ENCODE peak calls at places on chromosome 9, in seven cellular contexts. One of them, this sample, is unnamed.

GRCh38 chr9:94623253-94623652 is 16.1 kb downstream of the FBP1 start:
- DNase-seq in heart right ventricle: no peak
- DNase-seq in body of pancreas: peak; percentile 70
- DNase-seq in effector memory CD4-positive, alpha-beta T cell: no peak
- DNase-seq in OCI-LY7: peak; percentile 83
- DNase-seq in tibial artery: peak; percentile 28
- DNase-seq in H7: peak; percentile 87
- DNase-seq in this sample: no peak

GRCh38 chr9:24846248-24846912 is 300.7 kb upstream of the IZUMO3 start:
- DNase-seq in effector memory CD4-positive, alpha-beta T cell: no peak
- DNase-seq in heart right ventricle: no peak
- DNase-seq in body of pancreas: no peak
- DNase-seq in OCI-LY7: peak; percentile 33
- DNase-seq in H7: no peak
- DNase-seq in tibial artery: no peak
- DNase-seq in this sample: no peak

GRCh38 chr9:99782962-99783718 is 38.5 kb upstream of the NR4A3 start:
- DNase-seq in tibial artery: no peak
- DNase-seq in heart right ventricle: no peak
- DNase-seq in H7: no peak
- DNase-seq in OCI-LY7: peak; percentile 3
- DNase-seq in effector memory CD4-positive, alpha-beta T cell: no peak
- DNase-seq in body of pancreas: no peak
- DNase-seq in this sample: no peak

GRCh38 chr9:98808411-98808815 is 943 bp downstream of the GALNT12 start:
- DNase-seq in tibial artery: no peak
- DNase-seq in OCI-LY7: no peak
- DNase-seq in effector memory CD4-positive, alpha-beta T cell: no peak
- DNase-seq in heart right ventricle: no peak
- DNase-seq in body of pancreas: peak; percentile 75
- DNase-seq in H7: peak; percentile 61
- DNase-seq in this sample: no peak

GRCh38 chr9:98364042-98364441 is 108.6 kb upstream of the TBC1D2 start:
- DNase-seq in tibial artery: no peak
- DNase-seq in OCI-LY7: no peak
- DNase-seq in H7: no peak
- DNase-seq in body of pancreas: no peak
- DNase-seq in heart right ventricle: no peak
- DNase-seq in effector memory CD4-positive, alpha-beta T cell: no peak
- DNase-seq in this sample: no peak

GRCh38 chr9:137613738-137614523 is 4.9 kb upstream of the EHMT1 start:
- DNase-seq in H7: peak; percentile 36
- DNase-seq in heart right ventricle: no peak
- DNase-seq in effector memory CD4-positive, alpha-beta T cell: no peak
- DNase-seq in body of pancreas: no peak
- DNase-seq in OCI-LY7: no peak
- DNase-seq in tibial artery: no peak
- DNase-seq in this sample: no peak

GRCh38 chr9:14396171-14396570 is 82.2 kb upstream of the NFIB start:
- DNase-seq in effector memory CD4-positive, alpha-beta T cell: no peak
- DNase-seq in tibial artery: no peak
- DNase-seq in heart right ventricle: peak; percentile 49
- DNase-seq in OCI-LY7: no peak
- DNase-seq in body of pancreas: no peak
- DNase-seq in H7: no peak
- DNase-seq in this sample: no peak

GRCh38 chr9:18360005-18360404 is 113.9 kb upstream of the ADAMTSL1 start:
- DNase-seq in H7: no peak
- DNase-seq in OCI-LY7: peak; percentile 4
- DNase-seq in effector memory CD4-positive, alpha-beta T cell: no peak
- DNase-seq in heart right ventricle: no peak
- DNase-seq in body of pancreas: no peak
- DNase-seq in tibial artery: no peak
- DNase-seq in this sample: no peak

GRCh38 chr9:83304686-83305085 is 233.5 kb downstream of the FRMD3 start:
- DNase-seq in OCI-LY7: no peak
- DNase-seq in H7: peak; percentile 15
- DNase-seq in tibial artery: peak; percentile 84
- DNase-seq in effector memory CD4-positive, alpha-beta T cell: no peak
- DNase-seq in body of pancreas: peak; percentile 80
- DNase-seq in heart right ventricle: peak; percentile 93
- DNase-seq in this sample: no peak

GRCh38 chr9:4970970-4971641 is 14.0 kb upstream of the JAK2 start:
- DNase-seq in OCI-LY7: peak; percentile 37
- DNase-seq in body of pancreas: no peak
- DNase-seq in effector memory CD4-positive, alpha-beta T cell: no peak
- DNase-seq in tibial artery: no peak
- DNase-seq in heart right ventricle: no peak
- DNase-seq in H7: no peak
- DNase-seq in this sample: peak; percentile 77

GRCh38 chr9:88726803-88727202 is 191.8 kb downstream of the NXNL2 start:
- DNase-seq in tibial artery: no peak
- DNase-seq in body of pancreas: no peak
- DNase-seq in effector memory CD4-positive, alpha-beta T cell: no peak
- DNase-seq in H7: no peak
- DNase-seq in heart right ventricle: no peak
- DNase-seq in OCI-LY7: no peak
- DNase-seq in this sample: no peak

GRCh38 chr9:116027511-116027910 is 126.1 kb upstream of the PAPPA start:
- DNase-seq in body of pancreas: no peak
- DNase-seq in effector memory CD4-positive, alpha-beta T cell: no peak
- DNase-seq in OCI-LY7: no peak
- DNase-seq in H7: no peak
- DNase-seq in heart right ventricle: no peak
- DNase-seq in tibial artery: no peak
- DNase-seq in this sample: no peak

GRCh38 chr9:12790883-12791282 is 16.1 kb downstream of the LURAP1L start:
- DNase-seq in body of pancreas: no peak
- DNase-seq in tibial artery: no peak
- DNase-seq in OCI-LY7: no peak
- DNase-seq in effector memory CD4-positive, alpha-beta T cell: no peak
- DNase-seq in H7: no peak
- DNase-seq in heart right ventricle: no peak
- DNase-seq in this sample: no peak

GRCh38 chr9:20815923-20816703 is 132.1 kb downstream of the FOCAD start:
- DNase-seq in effector memory CD4-positive, alpha-beta T cell: no peak
- DNase-seq in body of pancreas: no peak
- DNase-seq in tibial artery: no peak
- DNase-seq in H7: no peak
- DNase-seq in OCI-LY7: no peak
- DNase-seq in heart right ventricle: no peak
- DNase-seq in this sample: no peak

GRCh38 chr9:107740088-107740980 is 250.8 kb upstream of the KLF4 start:
- DNase-seq in H7: no peak
- DNase-seq in tibial artery: peak; percentile 68
- DNase-seq in heart right ventricle: no peak
- DNase-seq in body of pancreas: no peak
- DNase-seq in OCI-LY7: no peak
- DNase-seq in effector memory CD4-positive, alpha-beta T cell: no peak
- DNase-seq in this sample: no peak

GRCh38 chr9:99389087-99390033 is 167.3 kb downstream of the SEC61B start:
- DNase-seq in heart right ventricle: no peak
- DNase-seq in tibial artery: no peak
- DNase-seq in effector memory CD4-positive, alpha-beta T cell: no peak
- DNase-seq in OCI-LY7: no peak
- DNase-seq in body of pancreas: no peak
- DNase-seq in H7: no peak
- DNase-seq in this sample: no peak

GRCh38 chr9:32590476-32590875 is 17.5 kb upstream of the NDUFB6 start:
- DNase-seq in OCI-LY7: no peak
- DNase-seq in H7: no peak
- DNase-seq in body of pancreas: no peak
- DNase-seq in effector memory CD4-positive, alpha-beta T cell: no peak
- DNase-seq in heart right ventricle: no peak
- DNase-seq in tibial artery: no peak
- DNase-seq in this sample: no peak

GRCh38 chr9:88033303-88033702 is 59.0 kb upstream of the CDK20 start:
- DNase-seq in body of pancreas: no peak
- DNase-seq in OCI-LY7: no peak
- DNase-seq in H7: no peak
- DNase-seq in tibial artery: no peak
- DNase-seq in heart right ventricle: no peak
- DNase-seq in effector memory CD4-positive, alpha-beta T cell: no peak
- DNase-seq in this sample: no peak

GRCh38 chr9:100379862-100380261 is 27.1 kb upstream of the TEX10 start:
- DNase-seq in OCI-LY7: no peak
- DNase-seq in tibial artery: no peak
- DNase-seq in H7: no peak
- DNase-seq in effector memory CD4-positive, alpha-beta T cell: no peak
- DNase-seq in body of pancreas: no peak
- DNase-seq in heart right ventricle: no peak
- DNase-seq in this sample: no peak

GRCh38 chr9:12748016-12748415 is 26.8 kb upstream of the LURAP1L start:
- DNase-seq in tibial artery: no peak
- DNase-seq in effector memory CD4-positive, alpha-beta T cell: no peak
- DNase-seq in OCI-LY7: no peak
- DNase-seq in heart right ventricle: no peak
- DNase-seq in body of pancreas: no peak
- DNase-seq in H7: no peak
- DNase-seq in this sample: no peak

GRCh38 chr9:74494490-74494889 is 2.6 kb upstream of the RORB start:
- DNase-seq in tibial artery: no peak
- DNase-seq in body of pancreas: no peak
- DNase-seq in OCI-LY7: no peak
- DNase-seq in H7: peak; percentile 10
- DNase-seq in heart right ventricle: no peak
- DNase-seq in effector memory CD4-positive, alpha-beta T cell: no peak
- DNase-seq in this sample: no peak

GRCh38 chr9:17807670-17808282 is 228.9 kb downstream of the SH3GL2 start:
- DNase-seq in tibial artery: no peak
- DNase-seq in body of pancreas: peak; percentile 28
- DNase-seq in effector memory CD4-positive, alpha-beta T cell: no peak
- DNase-seq in OCI-LY7: no peak
- DNase-seq in heart right ventricle: no peak
- DNase-seq in H7: no peak
- DNase-seq in this sample: no peak

GRCh38 chr9:115730845-115731244 is 422.7 kb upstream of the PAPPA start:
- DNase-seq in H7: no peak
- DNase-seq in OCI-LY7: no peak
- DNase-seq in heart right ventricle: no peak
- DNase-seq in body of pancreas: no peak
- DNase-seq in tibial artery: no peak
- DNase-seq in effector memory CD4-positive, alpha-beta T cell: no peak
- DNase-seq in this sample: no peak

GRCh38 chr9:114470121-114470520 is 35.2 kb downstream of the WHRN start:
- DNase-seq in OCI-LY7: no peak
- DNase-seq in effector memory CD4-positive, alpha-beta T cell: no peak
- DNase-seq in heart right ventricle: no peak
- DNase-seq in body of pancreas: no peak
- DNase-seq in H7: no peak
- DNase-seq in tibial artery: no peak
- DNase-seq in this sample: no peak
- H3K4me3 ChIP-seq in OCI-LY7: no peak overlapping the region
- H3K4me3 ChIP-seq in effector memory CD4-positive, alpha-beta T cell: no peak overlapping the region
- H3K4me3 ChIP-seq in heart right ventricle: no peak overlapping the region
- H3K4me3 ChIP-seq in body of pancreas: no peak overlapping the region
- H3K4me3 ChIP-seq in H7: no peak overlapping the region
- H3K4me3 ChIP-seq in tibial artery: no peak overlapping the region
- H3K4me3 ChIP-seq in this sample: no peak overlapping the region

GRCh38 chr9:92718086-92719001 is 46.3 kb downstream of the BICD2 start:
- DNase-seq in OCI-LY7: peak; percentile 57
- DNase-seq in effector memory CD4-positive, alpha-beta T cell: no peak
- DNase-seq in heart right ventricle: no peak
- DNase-seq in H7: peak; percentile 48
- DNase-seq in body of pancreas: no peak
- DNase-seq in tibial artery: no peak
- DNase-seq in this sample: no peak

GRCh38 chr9:92715488-92716231 is 45.7 kb upstream of the IPPK start:
- DNase-seq in heart right ventricle: peak; percentile 53
- DNase-seq in body of pancreas: no peak
- DNase-seq in OCI-LY7: no peak
- DNase-seq in tibial artery: no peak
- DNase-seq in H7: no peak
- DNase-seq in effector memory CD4-positive, alpha-beta T cell: no peak
- DNase-seq in this sample: no peak

GRCh38 chr9:92717201-92718085 is 47.2 kb downstream of the BICD2 start:
- DNase-seq in heart right ventricle: no peak
- DNase-seq in effector memory CD4-positive, alpha-beta T cell: no peak
- DNase-seq in H7: no peak
- DNase-seq in OCI-LY7: peak; percentile 55
- DNase-seq in body of pancreas: no peak
- DNase-seq in tibial artery: no peak
- DNase-seq in this sample: no peak

GRCh38 chr9:92714787-92715487 is 45.0 kb upstream of the IPPK start:
- DNase-seq in tibial artery: no peak
- DNase-seq in H7: peak; percentile 30
- DNase-seq in OCI-LY7: no peak
- DNase-seq in heart right ventricle: no peak
- DNase-seq in effector memory CD4-positive, alpha-beta T cell: no peak
- DNase-seq in body of pancreas: no peak
- DNase-seq in this sample: no peak

GRCh38 chr9:92716557-92716956 is 46.6 kb upstream of the IPPK start:
- DNase-seq in H7: peak; percentile 95
- DNase-seq in effector memory CD4-positive, alpha-beta T cell: peak; percentile 58
- DNase-seq in tibial artery: peak; percentile 50
- DNase-seq in heart right ventricle: peak; percentile 72
- DNase-seq in body of pancreas: peak; percentile 49
- DNase-seq in OCI-LY7: peak; percentile 80
- DNase-seq in this sample: no peak
- H3K4me3 ChIP-seq in H7: no peak overlapping the region
- H3K4me3 ChIP-seq in effector memory CD4-positive, alpha-beta T cell: no peak overlapping the region
- H3K4me3 ChIP-seq in tibial artery: no peak overlapping the region
- H3K4me3 ChIP-seq in heart right ventricle: no peak overlapping the region
- H3K4me3 ChIP-seq in body of pancreas: no peak overlapping the region
- H3K4me3 ChIP-seq in OCI-LY7: peak overlapping the region; percentile 33
- H3K4me3 ChIP-seq in this sample: no peak overlapping the region

DNA sequence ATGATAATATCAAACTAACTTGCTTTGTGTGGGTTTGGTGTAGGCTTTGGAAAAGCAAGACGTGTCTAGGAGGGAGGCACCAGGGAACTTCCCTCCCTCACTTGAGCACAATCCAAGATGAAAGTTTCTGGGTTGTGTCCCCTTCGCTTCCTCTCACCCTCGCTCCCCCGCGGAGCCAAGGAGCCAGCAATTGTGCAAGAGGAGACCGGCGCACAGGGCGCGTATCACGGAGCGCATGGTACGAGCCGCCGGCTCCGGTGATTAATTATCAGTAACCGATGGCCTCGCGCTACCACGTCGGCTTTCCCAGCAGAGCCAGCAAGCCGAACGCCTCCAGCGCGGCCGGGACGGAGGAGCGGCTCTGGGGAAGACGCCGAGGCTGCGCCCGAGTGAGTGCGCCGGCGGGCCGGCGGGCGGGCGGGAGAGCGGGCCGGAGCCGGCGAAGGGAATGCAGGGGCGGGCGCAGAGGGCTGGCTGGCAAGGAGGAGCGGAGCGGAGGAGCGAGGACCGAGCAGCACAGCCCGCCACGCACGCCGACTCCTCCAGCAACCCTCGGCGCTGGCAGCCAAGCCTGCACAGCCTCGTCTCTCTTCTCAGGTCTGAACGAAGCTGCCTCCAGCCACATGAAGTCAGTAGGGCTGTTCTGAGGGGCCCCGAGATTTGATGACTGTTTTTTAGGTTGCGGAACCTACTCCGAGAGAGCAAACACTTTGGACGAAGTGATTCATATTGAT is 143.6 kb downstream of the BNC2 start:
- DNase-seq in effector memory CD4-positive, alpha-beta T cell: no peak
- DNase-seq in heart right ventricle: peak; percentile 47
- DNase-seq in OCI-LY7: no peak
- DNase-seq in body of pancreas: peak; percentile 54
- DNase-seq in H7: peak; percentile 74
- DNase-seq in tibial artery: peak; percentile 89
- DNase-seq in this sample: no peak
- H3K4me3 ChIP-seq in effector memory CD4-positive, alpha-beta T cell: no peak overlapping the region
- H3K4me3 ChIP-seq in heart right ventricle: peak overlapping the region; percentile 56
- H3K4me3 ChIP-seq in OCI-LY7: no peak overlapping the region
- H3K4me3 ChIP-seq in body of pancreas: peak overlapping the region; percentile 18
- H3K4me3 ChIP-seq in H7: peak overlapping the region; percentile 52
- H3K4me3 ChIP-seq in tibial artery: peak overlapping the region; percentile 72
- H3K4me3 ChIP-seq in this sample: no peak overlapping the region

GRCh38 chr9:131289301-131290038 is at the start of gene PLPP7:
- DNase-seq in body of pancreas: peak; percentile 41
- DNase-seq in effector memory CD4-positive, alpha-beta T cell: no peak
- DNase-seq in H7: peak; percentile 96
- DNase-seq in heart right ventricle: peak; percentile 90
- DNase-seq in tibial artery: peak; percentile 77
- DNase-seq in OCI-LY7: no peak
- DNase-seq in this sample: no peak
- H3K4me3 ChIP-seq in body of pancreas: no peak within 1 kb of the TSS
- H3K4me3 ChIP-seq in effector memory CD4-positive, alpha-beta T cell: no peak within 1 kb of the TSS
- H3K4me3 ChIP-seq in H7: no peak within 1 kb of the TSS
- H3K4me3 ChIP-seq in heart right ventricle: peak within 1 kb of the TSS; percentile 78
- H3K4me3 ChIP-seq in tibial artery: peak within 1 kb of the TSS; percentile 54
- H3K4me3 ChIP-seq in OCI-LY7: no peak within 1 kb of the TSS
- H3K4me3 ChIP-seq in this sample: no peak within 1 kb of the TSS

This sample was measured in GM12864.